ENCODE peak calls at places on chromosomes 3 and 15, in seven cellular contexts. One of them, this sample, is unnamed.

GRCh38 chr15:81502436-81502835 is 128.4 kb upstream of the TMC3 start:
- DNase-seq in Calu3: no peak
- DNase-seq in neural progenitor cell: no peak
- DNase-seq in activated CD8-positive, alpha-beta T cell treated with anti-CD3 and anti-CD28 coated beads for 36 hours: no peak
- DNase-seq in mesothelial cell of epicardium: no peak
- DNase-seq in coronary artery: no peak
- DNase-seq in neural crest cell: no peak
- DNase-seq in this sample: no peak

GRCh38 chr15:25418202-25418601 is 20.6 kb downstream of the UBE3A start:
- DNase-seq in Calu3: no peak
- DNase-seq in neural progenitor cell: no peak
- DNase-seq in activated CD8-positive, alpha-beta T cell treated with anti-CD3 and anti-CD28 coated beads for 36 hours: no peak
- DNase-seq in mesothelial cell of epicardium: no peak
- DNase-seq in coronary artery: no peak
- DNase-seq in neural crest cell: no peak
- DNase-seq in this sample: no peak

GRCh38 chr15:49644364-49644794 is 23.5 kb downstream of the DTWD1 start:
- DNase-seq in Calu3: no peak
- DNase-seq in neural progenitor cell: no peak
- DNase-seq in activated CD8-positive, alpha-beta T cell treated with anti-CD3 and anti-CD28 coated beads for 36 hours: no peak
- DNase-seq in mesothelial cell of epicardium: no peak
- DNase-seq in coronary artery: no peak
- DNase-seq in neural crest cell: no peak
- DNase-seq in this sample: no peak

GRCh38 chr15:74179101-74179841 is 5.8 kb downstream of the ISLR start:
- DNase-seq in Calu3: peak
- DNase-seq in neural progenitor cell: no peak
- DNase-seq in activated CD8-positive, alpha-beta T cell treated with anti-CD3 and anti-CD28 coated beads for 36 hours: no peak
- DNase-seq in mesothelial cell of epicardium: no peak
- DNase-seq in coronary artery: peak
- DNase-seq in neural crest cell: no peak
- DNase-seq in this sample: peak

GRCh38 chr3:39657775-39658174 is 151.6 kb upstream of the MYRIP start:
- DNase-seq in Calu3: no peak
- DNase-seq in neural progenitor cell: no peak
- DNase-seq in activated CD8-positive, alpha-beta T cell treated with anti-CD3 and anti-CD28 coated beads for 36 hours: no peak
- DNase-seq in mesothelial cell of epicardium: no peak
- DNase-seq in coronary artery: no peak
- DNase-seq in neural crest cell: no peak
- DNase-seq in this sample: no peak

GRCh38 chr3:196108075-196108743 is 26.3 kb upstream of the TFRC start:
- DNase-seq in Calu3: no peak
- DNase-seq in neural progenitor cell: peak
- DNase-seq in activated CD8-positive, alpha-beta T cell treated with anti-CD3 and anti-CD28 coated beads for 36 hours: no peak
- DNase-seq in mesothelial cell of epicardium: no peak
- DNase-seq in coronary artery: no peak
- DNase-seq in neural crest cell: no peak
- DNase-seq in this sample: no peak

GRCh38 chr3:38878650-38879049 is 62.6 kb upstream of the SCN10A start:
- DNase-seq in Calu3: peak
- DNase-seq in neural progenitor cell: no peak
- DNase-seq in activated CD8-positive, alpha-beta T cell treated with anti-CD3 and anti-CD28 coated beads for 36 hours: no peak
- DNase-seq in mesothelial cell of epicardium: no peak
- DNase-seq in coronary artery: no peak
- DNase-seq in neural crest cell: no peak
- DNase-seq in this sample: no peak

GRCh38 chr15:88450125-88450798 is 16.9 kb downstream of the MRPL46 start:
- DNase-seq in Calu3: peak
- DNase-seq in neural progenitor cell: peak
- DNase-seq in activated CD8-positive, alpha-beta T cell treated with anti-CD3 and anti-CD28 coated beads for 36 hours: peak
- DNase-seq in mesothelial cell of epicardium: peak
- DNase-seq in coronary artery: no peak
- DNase-seq in neural crest cell: peak
- DNase-seq in this sample: peak

GRCh38 chr15:75697523-75698398 is 14.9 kb downstream of the CSPG4 start:
- DNase-seq in Calu3: no peak
- DNase-seq in neural progenitor cell: no peak
- DNase-seq in activated CD8-positive, alpha-beta T cell treated with anti-CD3 and anti-CD28 coated beads for 36 hours: no peak
- DNase-seq in mesothelial cell of epicardium: no peak
- DNase-seq in coronary artery: no peak
- DNase-seq in neural crest cell: no peak
- DNase-seq in this sample: no peak

GRCh38 chr3:38524141-38524739 is 28.1 kb downstream of the EXOG start:
- DNase-seq in Calu3: no peak
- DNase-seq in neural progenitor cell: no peak
- DNase-seq in activated CD8-positive, alpha-beta T cell treated with anti-CD3 and anti-CD28 coated beads for 36 hours: no peak
- DNase-seq in mesothelial cell of epicardium: no peak
- DNase-seq in coronary artery: no peak
- DNase-seq in neural crest cell: no peak
- DNase-seq in this sample: no peak

GRCh38 chr15:95162521-95162920 is 931.2 kb downstream of the MCTP2 start:
- DNase-seq in Calu3: no peak
- DNase-seq in neural progenitor cell: no peak
- DNase-seq in activated CD8-positive, alpha-beta T cell treated with anti-CD3 and anti-CD28 coated beads for 36 hours: no peak
- DNase-seq in mesothelial cell of epicardium: no peak
- DNase-seq in coronary artery: no peak
- DNase-seq in neural crest cell: no peak
- DNase-seq in this sample: no peak

GRCh38 chr3:124315215-124316033 is 323.5 kb upstream of the ROPN1 start:
- DNase-seq in Calu3: peak
- DNase-seq in neural progenitor cell: no peak
- DNase-seq in activated CD8-positive, alpha-beta T cell treated with anti-CD3 and anti-CD28 coated beads for 36 hours: no peak
- DNase-seq in mesothelial cell of epicardium: no peak
- DNase-seq in coronary artery: no peak
- DNase-seq in neural crest cell: no peak
- DNase-seq in this sample: no peak

GRCh38 chr15:44790215-44790614 is 53.9 kb downstream of the TRIM69 start:
- DNase-seq in Calu3: no peak
- DNase-seq in neural progenitor cell: no peak
- DNase-seq in activated CD8-positive, alpha-beta T cell treated with anti-CD3 and anti-CD28 coated beads for 36 hours: no peak
- DNase-seq in mesothelial cell of epicardium: no peak
- DNase-seq in coronary artery: no peak
- DNase-seq in neural crest cell: no peak
- DNase-seq in this sample: no peak

GRCh38 chr3:31407665-31408064 is 125.1 kb upstream of the STT3B start:
- DNase-seq in Calu3: no peak
- DNase-seq in neural progenitor cell: no peak
- DNase-seq in activated CD8-positive, alpha-beta T cell treated with anti-CD3 and anti-CD28 coated beads for 36 hours: no peak
- DNase-seq in mesothelial cell of epicardium: no peak
- DNase-seq in coronary artery: no peak
- DNase-seq in neural crest cell: no peak
- DNase-seq in this sample: no peak

GRCh38 chr3:115436767-115437301 is 186.5 kb upstream of the GAP43 start:
- DNase-seq in Calu3: peak
- DNase-seq in neural progenitor cell: peak
- DNase-seq in activated CD8-positive, alpha-beta T cell treated with anti-CD3 and anti-CD28 coated beads for 36 hours: no peak
- DNase-seq in mesothelial cell of epicardium: no peak
- DNase-seq in coronary artery: no peak
- DNase-seq in neural crest cell: no peak
- DNase-seq in this sample: no peak

GRCh38 chr15:52567886-52568568 is 803 bp downstream of the ARPP19 start:
- DNase-seq in Calu3: peak
- DNase-seq in neural progenitor cell: no peak
- DNase-seq in activated CD8-positive, alpha-beta T cell treated with anti-CD3 and anti-CD28 coated beads for 36 hours: peak
- DNase-seq in mesothelial cell of epicardium: no peak
- DNase-seq in coronary artery: no peak
- DNase-seq in neural crest cell: no peak
- DNase-seq in this sample: no peak

GRCh38 chr3:182965861-182966366 is 14.4 kb downstream of the DCUN1D1 start:
- DNase-seq in Calu3: no peak
- DNase-seq in neural progenitor cell: no peak
- DNase-seq in activated CD8-positive, alpha-beta T cell treated with anti-CD3 and anti-CD28 coated beads for 36 hours: no peak
- DNase-seq in mesothelial cell of epicardium: no peak
- DNase-seq in coronary artery: no peak
- DNase-seq in neural crest cell: no peak
- DNase-seq in this sample: no peak

GRCh38 chr15:40115670-40116093 is 7.0 kb upstream of the BMF start:
- DNase-seq in Calu3: peak
- DNase-seq in neural progenitor cell: no peak
- DNase-seq in activated CD8-positive, alpha-beta T cell treated with anti-CD3 and anti-CD28 coated beads for 36 hours: peak
- DNase-seq in mesothelial cell of epicardium: no peak
- DNase-seq in coronary artery: no peak
- DNase-seq in neural crest cell: no peak
- DNase-seq in this sample: no peak

GRCh38 chr3:38717603-38718240 is 68.2 kb upstream of the SCN5A start:
- DNase-seq in Calu3: no peak
- DNase-seq in neural progenitor cell: no peak
- DNase-seq in activated CD8-positive, alpha-beta T cell treated with anti-CD3 and anti-CD28 coated beads for 36 hours: no peak
- DNase-seq in mesothelial cell of epicardium: no peak
- DNase-seq in coronary artery: no peak
- DNase-seq in neural crest cell: no peak
- DNase-seq in this sample: no peak

GRCh38 chr15:70074380-70074779 is 23.3 kb downstream of the TLE3 start:
- DNase-seq in Calu3: no peak
- DNase-seq in neural progenitor cell: no peak
- DNase-seq in activated CD8-positive, alpha-beta T cell treated with anti-CD3 and anti-CD28 coated beads for 36 hours: no peak
- DNase-seq in mesothelial cell of epicardium: no peak
- DNase-seq in coronary artery: no peak
- DNase-seq in neural crest cell: no peak
- DNase-seq in this sample: no peak

GRCh38 chr3:117681619-117682018 is 972.0 kb downstream of the TUSC7 start:
- DNase-seq in Calu3: no peak
- DNase-seq in neural progenitor cell: no peak
- DNase-seq in activated CD8-positive, alpha-beta T cell treated with anti-CD3 and anti-CD28 coated beads for 36 hours: no peak
- DNase-seq in mesothelial cell of epicardium: no peak
- DNase-seq in coronary artery: no peak
- DNase-seq in neural crest cell: no peak
- DNase-seq in this sample: no peak

GRCh38 chr15:77653832-77654480 is 21.2 kb upstream of the LINGO1 start:
- DNase-seq in Calu3: no peak
- DNase-seq in neural progenitor cell: no peak
- DNase-seq in activated CD8-positive, alpha-beta T cell treated with anti-CD3 and anti-CD28 coated beads for 36 hours: no peak
- DNase-seq in mesothelial cell of epicardium: no peak
- DNase-seq in coronary artery: no peak
- DNase-seq in neural crest cell: no peak
- DNase-seq in this sample: no peak

GRCh38 chr15:47390208-47390765 is 327.0 kb upstream of the SEMA6D start:
- DNase-seq in Calu3: no peak
- DNase-seq in neural progenitor cell: no peak
- DNase-seq in activated CD8-positive, alpha-beta T cell treated with anti-CD3 and anti-CD28 coated beads for 36 hours: no peak
- DNase-seq in mesothelial cell of epicardium: no peak
- DNase-seq in coronary artery: no peak
- DNase-seq in neural crest cell: no peak
- DNase-seq in this sample: no peak

GRCh38 chr15:55372701-55373440 is 35.3 kb downstream of the CCPG1 start:
- DNase-seq in Calu3: no peak
- DNase-seq in neural progenitor cell: no peak
- DNase-seq in activated CD8-positive, alpha-beta T cell treated with anti-CD3 and anti-CD28 coated beads for 36 hours: no peak
- DNase-seq in mesothelial cell of epicardium: no peak
- DNase-seq in coronary artery: no peak
- DNase-seq in neural crest cell: no peak
- DNase-seq in this sample: no peak

GRCh38 chr15:78076231-78077052 is 1.1 kb downstream of the TBC1D2B start:
- DNase-seq in Calu3: no peak
- DNase-seq in neural progenitor cell: peak
- DNase-seq in activated CD8-positive, alpha-beta T cell treated with anti-CD3 and anti-CD28 coated beads for 36 hours: peak
- DNase-seq in mesothelial cell of epicardium: no peak
- DNase-seq in coronary artery: no peak
- DNase-seq in neural crest cell: no peak
- DNase-seq in this sample: no peak

GRCh38 chr3:52507359-52507758 is 12.2 kb downstream of the STAB1 start:
- DNase-seq in Calu3: peak
- DNase-seq in neural progenitor cell: peak
- DNase-seq in activated CD8-positive, alpha-beta T cell treated with anti-CD3 and anti-CD28 coated beads for 36 hours: no peak
- DNase-seq in mesothelial cell of epicardium: no peak
- DNase-seq in coronary artery: no peak
- DNase-seq in neural crest cell: no peak
- DNase-seq in this sample: no peak

DNA sequence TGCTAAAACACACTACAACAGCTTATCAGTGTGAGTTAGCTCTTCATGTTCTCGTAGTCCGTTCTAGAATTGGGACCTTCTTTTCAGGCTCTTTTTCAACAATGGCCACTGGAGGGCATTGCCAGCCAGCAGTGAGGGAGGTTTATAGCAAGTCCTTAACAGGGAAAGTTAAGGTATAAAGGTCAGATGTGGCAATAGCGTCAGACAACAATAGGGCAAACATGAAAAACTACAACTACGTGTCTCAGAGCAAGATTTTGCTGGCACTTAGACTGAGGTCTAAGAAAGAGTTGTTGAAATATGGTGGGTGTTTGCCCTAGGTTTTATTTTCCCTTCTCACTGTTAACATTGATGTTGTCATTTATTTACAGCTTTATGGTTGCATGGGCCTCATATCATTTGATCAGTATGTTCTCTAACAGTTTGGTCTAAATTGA is 161.4 kb downstream of the GMNC start:
- DNase-seq in Calu3: peak
- DNase-seq in neural progenitor cell: peak
- DNase-seq in activated CD8-positive, alpha-beta T cell treated with anti-CD3 and anti-CD28 coated beads for 36 hours: peak
- DNase-seq in mesothelial cell of epicardium: no peak
- DNase-seq in coronary artery: no peak
- DNase-seq in neural crest cell: no peak
- DNase-seq in this sample: no peak
- TF ChIP-seq CTCF in Calu3: peak
- TF ChIP-seq CTCF in neural progenitor cell: peak
- TF ChIP-seq CTCF in activated CD8-positive, alpha-beta T cell treated with anti-CD3 and anti-CD28 coated beads for 36 hours: peak
- TF ChIP-seq CTCF in mesothelial cell of epicardium: no peak
- TF ChIP-seq CTCF in coronary artery: no peak
- TF ChIP-seq CTCF in neural crest cell: peak
- TF ChIP-seq CTCF in this sample: peak

GRCh38 chr3:112846764-112847163 is at the start of gene CD200R1L:
- DNase-seq in Calu3: no peak
- DNase-seq in neural progenitor cell: no peak
- DNase-seq in activated CD8-positive, alpha-beta T cell treated with anti-CD3 and anti-CD28 coated beads for 36 hours: no peak
- DNase-seq in mesothelial cell of epicardium: no peak
- DNase-seq in coronary artery: no peak
- DNase-seq in neural crest cell: no peak
- DNase-seq in this sample: no peak
- TF ChIP-seq CTCF in Calu3: no peak
- TF ChIP-seq CTCF in neural progenitor cell: no peak
- TF ChIP-seq CTCF in activated CD8-positive, alpha-beta T cell treated with anti-CD3 and anti-CD28 coated beads for 36 hours: no peak
- TF ChIP-seq CTCF in mesothelial cell of epicardium: no peak
- TF ChIP-seq CTCF in coronary artery: no peak
- TF ChIP-seq CTCF in neural crest cell: no peak
- TF ChIP-seq CTCF in this sample: no peak

GRCh38 chr3:112640333-112640863 is 545 bp downstream of the CCDC80 start:
- DNase-seq in Calu3: no peak
- DNase-seq in neural progenitor cell: peak
- DNase-seq in activated CD8-positive, alpha-beta T cell treated with anti-CD3 and anti-CD28 coated beads for 36 hours: no peak
- DNase-seq in mesothelial cell of epicardium: no peak
- DNase-seq in coronary artery: no peak
- DNase-seq in neural crest cell: no peak
- DNase-seq in this sample: no peak
- TF ChIP-seq CTCF in Calu3: no peak
- TF ChIP-seq CTCF in neural progenitor cell: no peak
- TF ChIP-seq CTCF in activated CD8-positive, alpha-beta T cell treated with anti-CD3 and anti-CD28 coated beads for 36 hours: no peak
- TF ChIP-seq CTCF in mesothelial cell of epicardium: no peak
- TF ChIP-seq CTCF in coronary artery: no peak
- TF ChIP-seq CTCF in neural crest cell: no peak
- TF ChIP-seq CTCF in this sample: no peak

DNA sequence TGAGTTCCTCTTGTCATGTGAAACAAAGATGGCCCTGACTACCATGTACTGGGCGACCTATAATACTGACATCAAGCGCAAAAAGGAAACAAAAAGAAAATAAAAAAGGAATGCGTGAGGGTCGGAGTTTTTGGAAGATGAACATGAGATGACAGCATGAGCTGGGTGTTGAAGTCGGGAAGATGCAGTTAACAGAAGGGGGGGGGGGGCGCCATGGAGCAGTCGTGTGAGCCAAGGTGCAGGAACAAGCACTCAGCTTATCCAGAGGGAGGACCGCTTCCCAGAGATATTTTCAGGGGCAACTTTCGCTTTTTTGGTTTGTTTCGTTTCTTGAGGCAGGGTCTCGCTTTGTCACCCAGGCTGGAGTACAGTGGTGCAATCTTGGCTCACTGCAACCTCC is 110.2 kb downstream of the RORA start:
- DNase-seq in Calu3: no peak
- DNase-seq in neural progenitor cell: peak
- DNase-seq in activated CD8-positive, alpha-beta T cell treated with anti-CD3 and anti-CD28 coated beads for 36 hours: no peak
- DNase-seq in mesothelial cell of epicardium: no peak
- DNase-seq in coronary artery: no peak
- DNase-seq in neural crest cell: no peak
- DNase-seq in this sample: no peak
- TF ChIP-seq CTCF in Calu3: no peak
- TF ChIP-seq CTCF in neural progenitor cell: peak
- TF ChIP-seq CTCF in activated CD8-positive, alpha-beta T cell treated with anti-CD3 and anti-CD28 coated beads for 36 hours: no peak
- TF ChIP-seq CTCF in mesothelial cell of epicardium: no peak
- TF ChIP-seq CTCF in coronary artery: no peak
- TF ChIP-seq CTCF in neural crest cell: peak
- TF ChIP-seq CTCF in this sample: peak

This sample was measured in osteocyte.